ENCODE peak calls at places on chromosome 12, in ten cellular contexts. One of them, this sample, is unnamed.
A peak's percentile ranks its signal among the peaks of the same experiment; 100 is the strongest.

GRCh38 chr12:90801776-90802175 is 153.2 kb downstream of the CCER1 start:
- DNase-seq in T-helper 9 cell: no peak
- DNase-seq in HFF-Myc: no peak
- DNase-seq in HCT116: no peak
- DNase-seq in NCI-H1092: no peak
- DNase-seq in right lobe of liver: no peak
- DNase-seq in NCI-H774: no peak
- DNase-seq in hepatocyte: no peak
- DNase-seq in A673: no peak
- DNase-seq in dorsolateral prefrontal cortex: no peak
- DNase-seq in this sample: no peak

GRCh38 chr12:121232977-121233627 is 23.2 kb downstream of the P2RX4 start:
- DNase-seq in T-helper 9 cell: no peak
- DNase-seq in HFF-Myc: no peak
- DNase-seq in HCT116: no peak
- DNase-seq in NCI-H1092: no peak
- DNase-seq in right lobe of liver: no peak
- DNase-seq in NCI-H774: no peak
- DNase-seq in hepatocyte: no peak
- DNase-seq in A673: no peak
- DNase-seq in dorsolateral prefrontal cortex: no peak
- DNase-seq in this sample: no peak

GRCh38 chr12:130335517-130336392 is 1.9 kb upstream of the PIWIL1 start:
- DNase-seq in T-helper 9 cell: no peak
- DNase-seq in HFF-Myc: peak; percentile 5
- DNase-seq in HCT116: peak; percentile 40
- DNase-seq in NCI-H1092: peak; percentile 32
- DNase-seq in right lobe of liver: no peak
- DNase-seq in NCI-H774: peak; percentile 64
- DNase-seq in hepatocyte: peak; percentile 83
- DNase-seq in A673: peak; percentile 68
- DNase-seq in dorsolateral prefrontal cortex: no peak
- DNase-seq in this sample: no peak

GRCh38 chr12:98635657-98636323 is 8.8 kb downstream of the IKBIP start:
- DNase-seq in T-helper 9 cell: no peak
- DNase-seq in HFF-Myc: peak; percentile 37
- DNase-seq in HCT116: peak; percentile 39
- DNase-seq in NCI-H1092: no peak
- DNase-seq in right lobe of liver: no peak
- DNase-seq in NCI-H774: peak; percentile 12
- DNase-seq in hepatocyte: no peak
- DNase-seq in A673: peak; percentile 36
- DNase-seq in dorsolateral prefrontal cortex: no peak
- DNase-seq in this sample: no peak

GRCh38 chr12:33438890-33439586 is 581 bp downstream of the SYT10 start:
- DNase-seq in T-helper 9 cell: no peak
- DNase-seq in HFF-Myc: peak; percentile 0
- DNase-seq in HCT116: no peak
- DNase-seq in NCI-H1092: peak; percentile 5
- DNase-seq in right lobe of liver: no peak
- DNase-seq in NCI-H774: peak; percentile 64
- DNase-seq in hepatocyte: peak; percentile 23
- DNase-seq in A673: no peak
- DNase-seq in dorsolateral prefrontal cortex: no peak
- DNase-seq in this sample: no peak

GRCh38 chr12:51533799-51534198 is 57.2 kb upstream of the SCN8A start:
- DNase-seq in T-helper 9 cell: no peak
- DNase-seq in HFF-Myc: no peak
- DNase-seq in HCT116: no peak
- DNase-seq in NCI-H1092: no peak
- DNase-seq in right lobe of liver: no peak
- DNase-seq in NCI-H774: peak; percentile 42
- DNase-seq in hepatocyte: no peak
- DNase-seq in A673: peak; percentile 11
- DNase-seq in dorsolateral prefrontal cortex: no peak
- DNase-seq in this sample: no peak

GRCh38 chr12:132703611-132704010 is 7.0 kb upstream of the PGAM5 start:
- DNase-seq in T-helper 9 cell: no peak
- DNase-seq in HFF-Myc: no peak
- DNase-seq in HCT116: no peak
- DNase-seq in NCI-H1092: no peak
- DNase-seq in right lobe of liver: no peak
- DNase-seq in NCI-H774: no peak
- DNase-seq in hepatocyte: no peak
- DNase-seq in A673: no peak
- DNase-seq in dorsolateral prefrontal cortex: no peak
- DNase-seq in this sample: no peak

GRCh38 chr12:45853550-45853949 is 124.0 kb downstream of the ARID2 start:
- DNase-seq in T-helper 9 cell: no peak
- DNase-seq in HFF-Myc: no peak
- DNase-seq in HCT116: no peak
- DNase-seq in NCI-H1092: no peak
- DNase-seq in right lobe of liver: no peak
- DNase-seq in NCI-H774: no peak
- DNase-seq in hepatocyte: no peak
- DNase-seq in A673: no peak
- DNase-seq in dorsolateral prefrontal cortex: no peak
- DNase-seq in this sample: no peak

GRCh38 chr12:96141216-96141944 is 52.8 kb upstream of the ELK3 start:
- DNase-seq in T-helper 9 cell: no peak
- DNase-seq in HFF-Myc: no peak
- DNase-seq in HCT116: no peak
- DNase-seq in NCI-H1092: no peak
- DNase-seq in right lobe of liver: no peak
- DNase-seq in NCI-H774: no peak
- DNase-seq in hepatocyte: peak; percentile 38
- DNase-seq in A673: no peak
- DNase-seq in dorsolateral prefrontal cortex: no peak
- DNase-seq in this sample: no peak

GRCh38 chr12:51062631-51063397 is 14.7 kb downstream of the LETMD1 start:
- DNase-seq in T-helper 9 cell: no peak
- DNase-seq in HFF-Myc: no peak
- DNase-seq in HCT116: no peak
- DNase-seq in NCI-H1092: no peak
- DNase-seq in right lobe of liver: no peak
- DNase-seq in NCI-H774: no peak
- DNase-seq in hepatocyte: no peak
- DNase-seq in A673: no peak
- DNase-seq in dorsolateral prefrontal cortex: no peak
- DNase-seq in this sample: no peak

GRCh38 chr12:75666980-75667359 is 155.6 kb upstream of the KRR1 start:
- DNase-seq in T-helper 9 cell: no peak
- DNase-seq in HFF-Myc: no peak
- DNase-seq in HCT116: peak; percentile 54
- DNase-seq in NCI-H1092: no peak
- DNase-seq in right lobe of liver: no peak
- DNase-seq in NCI-H774: no peak
- DNase-seq in hepatocyte: no peak
- DNase-seq in A673: peak; percentile 27
- DNase-seq in dorsolateral prefrontal cortex: no peak
- DNase-seq in this sample: no peak

GRCh38 chr12:50220357-50221061 is 53.3 kb upstream of the CERS5 start:
- DNase-seq in T-helper 9 cell: no peak
- DNase-seq in HFF-Myc: no peak
- DNase-seq in HCT116: no peak
- DNase-seq in NCI-H1092: no peak
- DNase-seq in right lobe of liver: no peak
- DNase-seq in NCI-H774: no peak
- DNase-seq in hepatocyte: peak; percentile 59
- DNase-seq in A673: peak; percentile 40
- DNase-seq in dorsolateral prefrontal cortex: no peak
- DNase-seq in this sample: no peak

GRCh38 chr12:130461868-130462557 is 124.3 kb downstream of the PIWIL1 start:
- DNase-seq in T-helper 9 cell: no peak
- DNase-seq in HFF-Myc: no peak
- DNase-seq in HCT116: no peak
- DNase-seq in NCI-H1092: no peak
- DNase-seq in right lobe of liver: no peak
- DNase-seq in NCI-H774: no peak
- DNase-seq in hepatocyte: no peak
- DNase-seq in A673: no peak
- DNase-seq in dorsolateral prefrontal cortex: no peak
- DNase-seq in this sample: peak; percentile 45

GRCh38 chr12:124601699-124602098 is 34.3 kb upstream of the NCOR2 start:
- DNase-seq in T-helper 9 cell: no peak
- DNase-seq in HFF-Myc: peak; percentile 79
- DNase-seq in HCT116: no peak
- DNase-seq in NCI-H1092: no peak
- DNase-seq in right lobe of liver: no peak
- DNase-seq in NCI-H774: no peak
- DNase-seq in hepatocyte: no peak
- DNase-seq in A673: no peak
- DNase-seq in dorsolateral prefrontal cortex: no peak
- DNase-seq in this sample: no peak

GRCh38 chr12:51834411-51834810 is 14.1 kb downstream of the FIGNL2 start:
- DNase-seq in T-helper 9 cell: no peak
- DNase-seq in HFF-Myc: no peak
- DNase-seq in HCT116: no peak
- DNase-seq in NCI-H1092: no peak
- DNase-seq in right lobe of liver: no peak
- DNase-seq in NCI-H774: no peak
- DNase-seq in hepatocyte: no peak
- DNase-seq in A673: no peak
- DNase-seq in dorsolateral prefrontal cortex: no peak
- DNase-seq in this sample: no peak

GRCh38 chr12:4148418-4149056 is 125.0 kb upstream of the CCND2 start:
- DNase-seq in T-helper 9 cell: peak; percentile 40
- DNase-seq in HFF-Myc: no peak
- DNase-seq in HCT116: no peak
- DNase-seq in NCI-H1092: no peak
- DNase-seq in right lobe of liver: no peak
- DNase-seq in NCI-H774: no peak
- DNase-seq in hepatocyte: no peak
- DNase-seq in A673: no peak
- DNase-seq in dorsolateral prefrontal cortex: no peak
- DNase-seq in this sample: no peak

GRCh38 chr12:25249951-25250738 is 584 bp downstream of the KRAS start:
- DNase-seq in T-helper 9 cell: peak; percentile 46
- DNase-seq in HFF-Myc: no peak
- DNase-seq in HCT116: no peak
- DNase-seq in NCI-H1092: peak; percentile 3
- DNase-seq in right lobe of liver: peak; percentile 72
- DNase-seq in NCI-H774: peak; percentile 40
- DNase-seq in hepatocyte: peak; percentile 68
- DNase-seq in A673: peak; percentile 28
- DNase-seq in dorsolateral prefrontal cortex: no peak
- DNase-seq in this sample: peak; percentile 87

GRCh38 chr12:117152793-117153775 is 37.2 kb downstream of the FBXO21 start:
- DNase-seq in T-helper 9 cell: no peak
- DNase-seq in HFF-Myc: no peak
- DNase-seq in HCT116: no peak
- DNase-seq in NCI-H1092: no peak
- DNase-seq in right lobe of liver: no peak
- DNase-seq in NCI-H774: no peak
- DNase-seq in hepatocyte: no peak
- DNase-seq in A673: no peak
- DNase-seq in dorsolateral prefrontal cortex: no peak
- DNase-seq in this sample: no peak

GRCh38 chr12:71152838-71153237 is 5.0 kb downstream of the TSPAN8 start:
- DNase-seq in T-helper 9 cell: no peak
- DNase-seq in HFF-Myc: no peak
- DNase-seq in HCT116: no peak
- DNase-seq in NCI-H1092: no peak
- DNase-seq in right lobe of liver: no peak
- DNase-seq in NCI-H774: no peak
- DNase-seq in hepatocyte: no peak
- DNase-seq in A673: peak; percentile 79
- DNase-seq in dorsolateral prefrontal cortex: no peak
- DNase-seq in this sample: no peak

GRCh38 chr12:65335021-65335714 is 56.7 kb downstream of the MSRB3 start:
- DNase-seq in T-helper 9 cell: no peak
- DNase-seq in HFF-Myc: peak; percentile 70
- DNase-seq in HCT116: peak; percentile 76
- DNase-seq in NCI-H1092: no peak
- DNase-seq in right lobe of liver: peak; percentile 72
- DNase-seq in NCI-H774: no peak
- DNase-seq in hepatocyte: peak; percentile 73
- DNase-seq in A673: peak; percentile 85
- DNase-seq in dorsolateral prefrontal cortex: no peak
- DNase-seq in this sample: no peak

GRCh38 chr12:9647825-9648700 is 21.4 kb upstream of the CLEC2D start:
- DNase-seq in T-helper 9 cell: peak; percentile 79
- DNase-seq in HFF-Myc: no peak
- DNase-seq in HCT116: no peak
- DNase-seq in NCI-H1092: peak; percentile 45
- DNase-seq in right lobe of liver: peak; percentile 75
- DNase-seq in NCI-H774: peak; percentile 85
- DNase-seq in hepatocyte: peak; percentile 91
- DNase-seq in A673: peak; percentile 82
- DNase-seq in dorsolateral prefrontal cortex: no peak
- DNase-seq in this sample: peak; percentile 76

GRCh38 chr12:24909667-24910066 is 39.2 kb downstream of the BCAT1 start:
- DNase-seq in T-helper 9 cell: no peak
- DNase-seq in HFF-Myc: peak; percentile 76
- DNase-seq in HCT116: no peak
- DNase-seq in NCI-H1092: no peak
- DNase-seq in right lobe of liver: no peak
- DNase-seq in NCI-H774: no peak
- DNase-seq in hepatocyte: peak; percentile 45
- DNase-seq in A673: no peak
- DNase-seq in dorsolateral prefrontal cortex: no peak
- DNase-seq in this sample: peak; percentile 26

GRCh38 chr12:94618995-94619695 is 31.2 kb downstream of the TMCC3 start:
- DNase-seq in T-helper 9 cell: no peak
- DNase-seq in HFF-Myc: peak; percentile 71
- DNase-seq in HCT116: peak; percentile 63
- DNase-seq in NCI-H1092: no peak
- DNase-seq in right lobe of liver: no peak
- DNase-seq in NCI-H774: no peak
- DNase-seq in hepatocyte: peak; percentile 44
- DNase-seq in A673: no peak
- DNase-seq in dorsolateral prefrontal cortex: no peak
- DNase-seq in this sample: no peak

This sample was measured in pancreas.